ENCODE peak calls at places on chromosomes 4 and X, in nine cellular contexts. X is WERI-Rb-1; I is stomach; C is lower lobe of right lung; L is CD8-positive, alpha-beta memory T cell; E is prostate gland; D is small intestine; V is heart left ventricle; T is CD4-positive, alpha-beta memory T cell. Y is an unnamed sample.

GRCh38 chrX:40154853-40155616 is 57.3 kb upstream of the BCOR start:
- DNase-seq in E (no peak), X (peak), V (peak), C (peak), I (peak), L (no peak), D (peak), T (peak), Y (peak)

GRCh38 chrX:133685806-133686205 is 270.5 kb upstream of the GPC4 start:
- DNase-seq in X (no peak), I (no peak), T (no peak), D (peak), C (no peak), V (no peak), L (no peak), E (no peak), Y (peak)

GRCh38 chrX:20665441-20665840 is 398.7 kb upstream of the RPS6KA3 start:
- DNase-seq in C (no peak), E (no peak), T (no peak), D (no peak), V (no peak), L (no peak), X (no peak), I (no peak), Y (no peak)

GRCh38 chr4:188532751-188533150 is 393.5 kb downstream of the TRIML1 start:
- DNase-seq in V (no peak), D (no peak), C (no peak), X (no peak), L (no peak), T (no peak), E (no peak), I (no peak), Y (no peak)

GRCh38 chrX:66633541-66633940 is 5.3 kb downstream of the EDA2R start:
- DNase-seq in L (no peak), D (no peak), X (no peak), V (no peak), E (no peak), C (no peak), T (no peak), I (no peak), Y (no peak)

GRCh38 chr4:98657531-98658286 is 702 bp downstream of the TSPAN5 start:
- DNase-seq in V (no peak), E (no peak), X (peak), T (peak), D (peak), L (no peak), C (no peak), I (no peak), Y (peak)

GRCh38 chr4:121650741-121651140 is 46.0 kb downstream of the ANXA5 start:
- DNase-seq in I (no peak), E (no peak), V (no peak), T (no peak), X (peak), L (no peak), D (no peak), C (no peak), Y (no peak)

GRCh38 chr4:14862881-14863280 is 139.4 kb upstream of the CPEB2 start:
- DNase-seq in I (peak), V (no peak), D (no peak), T (no peak), X (no peak), E (no peak), C (no peak), L (no peak), Y (peak)

GRCh38 chr4:145527773-145528172 is 46.1 kb downstream of the SMAD1 start:
- DNase-seq in E (no peak), V (no peak), X (no peak), T (no peak), L (no peak), C (no peak), I (no peak), D (no peak), Y (no peak)

GRCh38 chrX:56783450-56783831 is 54.4 kb downstream of the NBDY start:
- DNase-seq in D (no peak), X (peak), L (no peak), E (no peak), I (peak), V (peak), T (no peak), C (no peak), Y (peak)

GRCh38 chr4:19739101-19739651 is 512.5 kb upstream of the SLIT2 start:
- DNase-seq in E (peak), T (no peak), D (peak), L (no peak), X (no peak), V (no peak), C (no peak), I (no peak), Y (no peak)

GRCh38 chr4:73684097-73684496 is 56.3 kb upstream of the CXCL8 start:
- DNase-seq in E (no peak), T (no peak), C (no peak), D (no peak), I (no peak), X (no peak), V (no peak), L (no peak), Y (no peak)

GRCh38 chrX:102858826-102859627 is 78.0 kb upstream of the RAB40AL start:
- DNase-seq in L (no peak), I (no peak), D (no peak), X (peak), C (no peak), V (no peak), T (no peak), E (no peak), Y (no peak)

GRCh38 chr4:94415448-94415847 is 36.3 kb upstream of the PDLIM5 start:
- DNase-seq in X (no peak), D (no peak), T (no peak), I (no peak), C (no peak), E (no peak), L (no peak), V (no peak), Y (no peak)

GRCh38 chr4:185209031-185209851 is at the start of gene SNX25:
- DNase-seq in L (peak), T (peak), X (peak), D (peak), I (peak), C (peak), V (peak), E (peak), Y (peak)

GRCh38 chrX:10988653-10989052 is 122.5 kb upstream of the HCCS start:
- DNase-seq in X (no peak), D (no peak), T (no peak), V (no peak), E (no peak), C (no peak), L (no peak), I (no peak), Y (no peak)

GRCh38 chr4:145234086-145234694 is 53.8 kb upstream of the OTUD4 start:
- DNase-seq in V (no peak), E (peak), T (peak), I (peak), L (peak), X (peak), C (no peak), D (peak), Y (no peak)

GRCh38 chr4:150229538-150229937 is 151.3 kb downstream of the DCLK2 start:
- DNase-seq in V (no peak), X (no peak), C (no peak), I (no peak), T (no peak), L (no peak), D (no peak), E (no peak), Y (no peak)

GRCh38 chr4:24780936-24781538 is 14.3 kb upstream of the SOD3 start:
- DNase-seq in V (no peak), E (no peak), I (no peak), T (no peak), D (no peak), L (no peak), C (no peak), X (no peak), Y (no peak)

GRCh38 chr4:140300271-140300970 is 73.0 kb upstream of the SCOC start:
- DNase-seq in D (no peak), E (no peak), I (no peak), L (no peak), T (no peak), V (peak), X (no peak), C (no peak), Y (no peak)

GRCh38 chrX:13938053-13938765 is 91.5 kb downstream of the GEMIN8 start:
- DNase-seq in E (peak), D (peak), I (peak), T (no peak), X (peak), C (peak), V (peak), L (no peak), Y (peak)

GRCh38 chrX:105781794-105782193 is 40.5 kb upstream of the NRK start:
- DNase-seq in D (no peak), T (no peak), E (no peak), V (no peak), L (no peak), C (no peak), X (no peak), I (no peak), Y (no peak)

GRCh38 chr4:175614880-175615279 is 197.2 kb downstream of the GPM6A start:
- DNase-seq in L (no peak), T (peak), I (peak), E (no peak), C (no peak), V (no peak), D (no peak), X (no peak), Y (peak)

GRCh38 chr4:99159699-99160098 is 15.6 kb upstream of the ADH4 start:
- DNase-seq in E (no peak), D (no peak), C (no peak), X (no peak), T (no peak), L (no peak), V (no peak), I (no peak), Y (no peak)

GRCh38 chr4:7075962-7076693 is 8.3 kb upstream of the GRPEL1 start:
- DNase-seq in T (no peak), L (no peak), X (no peak), V (no peak), E (no peak), D (no peak), I (no peak), C (no peak), Y (no peak)

GRCh38 chr4:13059015-13059414 is 425.1 kb downstream of the RAB28 start:
- DNase-seq in T (no peak), L (no peak), C (no peak), I (no peak), E (no peak), X (no peak), V (no peak), D (no peak), Y (no peak)

GRCh38 chr4:127965803-127966175 is 583 bp downstream of the ABHD18 start:
- DNase-seq in L (peak), X (peak), C (peak), V (peak), T (peak), E (peak), D (peak), I (peak), Y (no peak)

GRCh38 chr4:7326693-7327340 is 107.9 kb downstream of the PSAPL1 start:
- DNase-seq in T (no peak), D (no peak), L (no peak), I (no peak), E (no peak), V (peak), C (peak), X (peak), Y (peak)

GRCh38 chr4:187268940-187269339 is 545.3 kb upstream of the FAT1 start:
- DNase-seq in X (no peak), T (no peak), V (no peak), L (no peak), D (no peak), C (no peak), E (no peak), I (no peak), Y (no peak)

GRCh38 chr4:76703123-76703490 is 194.8 kb downstream of the SOWAHB start:
- DNase-seq in C (no peak), L (no peak), V (no peak), T (no peak), D (no peak), E (no peak), X (no peak), I (no peak), Y (no peak)

GRCh38 chr4:55612341-55612740 is 20.3 kb upstream of the PDCL2 start:
- DNase-seq in X (no peak), T (no peak), E (no peak), L (no peak), D (no peak), I (no peak), C (no peak), V (no peak), Y (no peak)

GRCh38 chr4:73234712-73235111 is 23.9 kb downstream of the ANKRD17 start:
- DNase-seq in I (no peak), E (no peak), V (no peak), L (no peak), T (no peak), D (no peak), X (no peak), C (no peak), Y (no peak)

GRCh38 chr4:87069037-87069742 is 134.4 kb downstream of the AFF1 start:
- DNase-seq in D (no peak), T (no peak), E (no peak), C (no peak), L (no peak), I (no peak), X (no peak), V (no peak), Y (no peak)

GRCh38 chrX:13026877-13027652 is 17.4 kb downstream of the FAM9C start:
- DNase-seq in X (no peak), I (no peak), C (no peak), T (no peak), L (no peak), V (no peak), D (no peak), E (no peak), Y (no peak)

GRCh38 chr4:56843421-56843899 is 22.0 kb upstream of the SPINK2 start:
- DNase-seq in I (no peak), V (no peak), T (no peak), E (no peak), D (peak), C (peak), L (no peak), X (no peak), Y (no peak)

GRCh38 chr4:27861802-27862201 is 1001.2 kb downstream of the STIM2 start:
- DNase-seq in D (no peak), C (no peak), I (no peak), T (no peak), V (no peak), E (no peak), L (no peak), X (no peak), Y (no peak)

GRCh38 chr4:128378668-128379067 is 91.1 kb upstream of the PGRMC2 start:
- DNase-seq in X (no peak), C (no peak), L (no peak), E (no peak), T (no peak), V (no peak), I (no peak), D (no peak), Y (no peak)

GRCh38 chr4:131526686-131527085 is 1622.4 kb upstream of the PCDH10 start:
- DNase-seq in E (no peak), L (no peak), T (no peak), I (no peak), D (no peak), V (no peak), X (no peak), C (no peak), Y (no peak)

GRCh38 chrX:152865232-152865920 is 32.5 kb upstream of the ZNF185 start:
- DNase-seq in X (no peak), E (peak), V (no peak), C (no peak), I (no peak), T (no peak), L (no peak), D (no peak), Y (peak)

GRCh38 chr4:73947239-73947985 is 34.4 kb downstream of the PF4 start:
- DNase-seq in I (no peak), X (no peak), V (no peak), E (no peak), T (no peak), C (no peak), D (peak), L (no peak), Y (no peak)

GRCh38 chrX:141341341-141341740 is 99.0 kb upstream of the SPANXC start:
- DNase-seq in I (no peak), T (no peak), C (no peak), E (no peak), V (no peak), X (no peak), D (no peak), L (no peak), Y (peak)
- H3K27ac ChIP-seq in I (no peak), T (no peak), C (no peak), E (no peak), V (no peak), X (no peak), D (no peak), L (no peak), Y (no peak)

GRCh38 chr4:153467897-153468262 is 1.7 kb downstream of the TMEM131L start:
- DNase-seq in V (no peak), C (no peak), L (no peak), T (peak), E (no peak), X (no peak), I (no peak), D (no peak), Y (no peak)
- H3K4me3 ChIP-seq in V (peak), C (peak), L (peak), T (peak), E (no peak), X (no peak), I (peak), D (peak), Y (peak)

GRCh38 chr4:109676886-109677285 is 26.4 kb downstream of the CASP6 start:
- DNase-seq in L (no peak), I (no peak), C (no peak), X (no peak), T (no peak), E (no peak), V (no peak), D (no peak), Y (no peak)
- H3K27ac ChIP-seq in L (no peak), I (no peak), C (no peak), X (no peak), T (no peak), E (no peak), V (no peak), D (no peak), Y (no peak)

GRCh38 chrX:104117753-104118152 is 5.4 kb downstream of the ZCCHC18 start:
- DNase-seq in T (no peak), V (no peak), D (no peak), E (no peak), C (no peak), L (no peak), X (no peak), I (no peak), Y (no peak)

GRCh38 chrX:104108955-104109354 is 3.4 kb upstream of the ZCCHC18 start:
- DNase-seq in C (no peak), V (no peak), T (no peak), I (no peak), E (no peak), D (peak), X (no peak), L (no peak), Y (no peak)

GRCh38 chrX:104112326-104112951 is at the start of gene ZCCHC18:
- DNase-seq in T (peak), L (peak), D (no peak), X (peak), V (peak), E (peak), I (peak), C (peak), Y (peak)

GRCh38 chrX:104118765-104119164 is 6.4 kb downstream of the ZCCHC18 start:
- DNase-seq in I (no peak), E (no peak), L (no peak), V (no peak), C (no peak), D (no peak), X (no peak), T (no peak), Y (no peak)

DNA sequence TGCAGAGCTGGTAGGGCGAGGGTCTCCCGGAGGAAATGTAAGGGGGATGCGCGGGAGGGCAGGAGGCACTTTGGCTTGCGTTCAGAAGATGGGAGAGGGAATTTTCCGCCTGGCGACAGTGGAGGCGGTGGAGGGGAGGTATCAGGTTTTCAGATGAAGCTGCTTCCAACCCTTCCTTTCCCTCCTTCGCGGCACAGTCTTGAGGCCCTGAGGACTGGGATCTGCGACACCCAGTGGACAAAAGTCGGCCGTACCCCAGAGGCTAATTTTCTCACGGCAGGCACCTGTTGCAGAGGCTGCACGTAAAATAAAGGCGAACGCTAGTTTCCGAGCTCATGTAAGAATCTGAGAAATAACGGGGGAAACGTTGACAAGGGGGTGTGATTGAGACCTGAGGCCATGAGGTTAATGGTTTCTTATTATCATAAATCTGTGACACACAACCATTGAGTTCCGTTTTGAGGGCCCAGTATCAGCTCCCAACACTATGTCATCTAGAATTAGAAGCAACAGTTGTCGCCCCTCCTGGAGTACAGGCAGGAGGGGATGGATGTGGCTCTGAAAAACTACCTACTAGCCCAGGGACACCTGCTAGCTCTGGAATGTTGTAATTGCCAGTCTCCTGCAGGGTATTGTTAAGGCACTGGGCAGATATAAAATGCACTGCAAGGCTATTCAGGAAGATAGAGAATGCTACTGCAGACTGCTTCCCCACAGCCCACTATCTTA is 1.1 kb downstream of the ZCCHC18 start:
- DNase-seq in I (peak), V (peak), E (peak), C (peak), X (peak), T (peak), D (peak), L (peak), Y (peak)
- H3K4me3 ChIP-seq in I (peak), V (peak), E (peak), C (peak), X (peak), T (peak), D (peak), L (peak), Y (peak)

GRCh38 chr4:5658992-5659391 is 49.4 kb downstream of the EVC2 start:
- DNase-seq in C (no peak), D (no peak), T (no peak), E (no peak), L (no peak), I (no peak), V (no peak), X (no peak), Y (no peak)

GRCh38 chr4:5661237-5661636 is 47.1 kb downstream of the EVC2 start:
- DNase-seq in T (no peak), X (no peak), L (no peak), E (no peak), V (no peak), D (no peak), C (no peak), I (no peak), Y (no peak)

GRCh38 chr4:5654791-5655190 is 53.6 kb downstream of the EVC2 start:
- DNase-seq in X (no peak), E (no peak), L (no peak), V (no peak), D (no peak), I (no peak), T (no peak), C (no peak), Y (no peak)

GRCh38 chr4:5660185-5660584 is 48.2 kb downstream of the EVC2 start:
- DNase-seq in I (no peak), D (no peak), X (no peak), L (no peak), E (no peak), T (no peak), C (no peak), V (no peak), Y (no peak)

DNA sequence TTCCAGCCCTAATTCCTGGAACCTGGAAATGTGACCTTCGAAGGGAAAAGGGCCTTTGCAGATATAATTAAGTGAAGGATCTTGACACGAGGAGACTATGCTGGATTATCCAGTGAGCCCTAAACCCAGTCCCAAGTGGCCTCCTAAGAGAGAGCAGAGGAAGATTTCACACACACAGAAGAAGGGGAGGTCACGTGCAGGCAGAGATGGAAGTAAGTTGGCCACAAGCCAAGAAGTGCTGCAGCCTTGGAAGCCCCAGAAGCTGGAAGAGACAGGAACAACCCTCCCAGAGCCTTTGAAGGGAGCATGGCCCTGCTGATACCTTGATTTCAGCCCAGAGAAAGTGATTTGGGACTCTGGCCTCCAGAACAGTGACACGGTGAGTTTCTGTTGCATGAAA is 51.9 kb downstream of the EVC2 start:
- DNase-seq in X (no peak), I (no peak), L (no peak), V (no peak), E (no peak), C (no peak), D (no peak), T (no peak), Y (no peak)
- H3K27ac ChIP-seq in X (no peak), I (no peak), L (no peak), V (no peak), E (no peak), C (no peak), D (no peak), T (no peak), Y (no peak)

DNA sequence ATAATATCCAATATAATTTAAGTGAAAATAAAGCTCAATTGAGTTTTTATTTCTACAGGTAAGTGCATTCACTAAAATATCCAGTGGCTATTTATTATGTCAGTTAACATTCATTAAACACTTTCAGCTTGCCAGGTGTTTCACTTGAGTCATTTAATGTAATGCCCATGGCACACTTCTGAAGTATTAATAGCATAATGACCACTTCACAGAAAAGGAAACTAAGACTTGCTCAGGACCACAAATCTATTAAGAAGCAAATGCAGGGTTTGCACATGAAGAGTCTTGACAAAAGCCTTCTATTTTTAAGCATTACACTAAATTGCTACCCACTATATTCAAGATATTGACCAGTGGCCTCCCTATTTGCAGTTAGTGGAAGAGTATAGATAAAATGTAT is 612.7 kb downstream of the KCTD8 start:
- DNase-seq in E (no peak), T (no peak), D (no peak), V (no peak), X (no peak), I (no peak), L (no peak), C (no peak), Y (no peak)
- H3K4me3 ChIP-seq in E (no peak), T (no peak), D (no peak), V (no peak), X (no peak), I (no peak), L (no peak), C (no peak), Y (no peak)